ENCODE peak calls at places on chromosomes 5 and 9, in six cellular contexts. P is ovary, M is spleen, L is IMR-90, Y is right lobe of liver, W is suprapubic skin. J is an unnamed sample. For H3K4me1, the result is how much of the 10 kb centered on the place peaks cover.

GRCh38 chr9:125807065-125807464 is 59.9 kb downstream of the PBX3 start:
- DNase-seq in Y (no peak), L (peak), P (no peak), W (no peak), M (no peak), J (no peak)

GRCh38 chr9:8338249-8338721 is 538.7 kb upstream of the DMAC1 start:
- DNase-seq in W (no peak), L (peak), M (no peak), Y (no peak), P (no peak), J (no peak)

GRCh38 chr5:103674321-103674720 is 111.7 kb upstream of the NUDT12 start:
- DNase-seq in W (no peak), M (no peak), Y (no peak), P (no peak), L (no peak), J (no peak)

GRCh38 chr5:157390179-157390923 is 69.7 kb upstream of the NIPAL4 start:
- DNase-seq in M (no peak), L (peak), W (no peak), Y (no peak), P (no peak), J (no peak)

GRCh38 chr5:83428890-83429289 is 42.7 kb upstream of the VCAN start:
- DNase-seq in L (no peak), P (no peak), M (no peak), Y (no peak), W (no peak), J (no peak)

GRCh38 chr5:105529851-105530250 is 1967.3 kb upstream of the NUDT12 start:
- DNase-seq in M (no peak), W (no peak), L (no peak), Y (no peak), P (no peak), J (no peak)

GRCh38 chr5:118558871-118559270 is 429.5 kb downstream of the DTWD2 start:
- DNase-seq in L (no peak), Y (no peak), P (no peak), W (no peak), M (no peak), J (no peak)

GRCh38 chr5:127961764-127962148 is 121.8 kb upstream of the SLC12A2 start:
- DNase-seq in M (no peak), W (no peak), L (no peak), Y (no peak), P (no peak), J (no peak)

GRCh38 chr9:112094948-112095779 is 79.9 kb downstream of the SUSD1 start:
- DNase-seq in W (no peak), M (no peak), Y (no peak), P (no peak), L (no peak), J (no peak)

GRCh38 chr5:173202266-173202875 is 32.6 kb downstream of the NKX2-5 start:
- DNase-seq in W (no peak), L (no peak), Y (no peak), M (no peak), P (no peak), J (no peak)

GRCh38 chr5:10648806-10649517 is 85.1 kb downstream of the ANKRD33B start:
- DNase-seq in W (peak), L (no peak), P (no peak), M (peak), Y (no peak), J (no peak)

GRCh38 chr9:91245432-91246313 is 116.0 kb downstream of the AUH start:
- DNase-seq in W (no peak), M (no peak), L (peak), Y (no peak), P (no peak), J (no peak)

GRCh38 chr5:122192477-122192876 is 63.1 kb downstream of the ZNF474 start:
- DNase-seq in L (no peak), P (no peak), W (no peak), M (no peak), Y (no peak), J (no peak)

GRCh38 chr5:59758566-59758965 is 135.0 kb downstream of the PDE4D start:
- DNase-seq in M (no peak), L (no peak), Y (no peak), P (no peak), W (no peak), J (no peak)

GRCh38 chr5:137205237-137205636 is 293.9 kb downstream of the SPOCK1 start:
- DNase-seq in L (no peak), P (no peak), Y (no peak), W (no peak), M (no peak), J (no peak)

GRCh38 chr5:137366526-137366925 is 132.6 kb downstream of the SPOCK1 start:
- DNase-seq in L (no peak), Y (no peak), P (no peak), M (no peak), W (no peak), J (no peak)

GRCh38 chr5:122077451-122078115 is 476 bp downstream of the LOX start:
- DNase-seq in P (peak), Y (no peak), L (no peak), W (peak), M (peak), J (no peak)

GRCh38 chr5:118611332-118611945 is 376.9 kb downstream of the DTWD2 start:
- DNase-seq in P (no peak), Y (no peak), L (peak), M (no peak), W (no peak), J (no peak)

GRCh38 chr9:79220666-79221065 is 351.1 kb upstream of the TLE4 start:
- DNase-seq in L (peak), P (no peak), Y (no peak), M (no peak), W (no peak), J (no peak)

GRCh38 chr5:159975462-159976019 is 33.4 kb upstream of the TTC1 start:
- DNase-seq in P (no peak), W (no peak), L (peak), M (no peak), Y (no peak), J (no peak)

GRCh38 chr9:136978073-136978864 is 965 bp downstream of the PTGDS start:
- DNase-seq in M (peak), Y (no peak), W (no peak), L (peak), P (peak), J (no peak)

GRCh38 chr9:97773091-97773490 is 76.0 kb upstream of the XPA start:
- DNase-seq in M (no peak), P (no peak), W (no peak), Y (no peak), L (no peak), J (no peak)

GRCh38 chr5:3226171-3226570 is 369.5 kb upstream of the IRX1 start:
- DNase-seq in W (no peak), L (no peak), Y (no peak), P (no peak), M (no peak), J (peak)

GRCh38 chr9:124894741-124895170 is 32.8 kb downstream of the ARPC5L start:
- DNase-seq in Y (no peak), M (no peak), W (no peak), L (peak), P (peak), J (no peak)

GRCh38 chr9:134792627-134793026 is 88.0 kb upstream of the FCN2 start:
- DNase-seq in Y (no peak), L (no peak), P (no peak), M (no peak), W (no peak), J (no peak)

GRCh38 chr5:113127021-113127420 is 150.4 kb downstream of the DCP2 start:
- DNase-seq in Y (no peak), L (no peak), M (no peak), W (no peak), P (no peak), J (no peak)

GRCh38 chr5:178182158-178182876 is 4.9 kb downstream of the GMCL2 start:
- DNase-seq in L (no peak), Y (no peak), M (no peak), P (no peak), W (no peak), J (no peak)

GRCh38 chr5:145260670-145261069 is 574.5 kb downstream of the PRELID2 start:
- DNase-seq in L (no peak), M (no peak), W (no peak), Y (no peak), P (no peak), J (no peak)

GRCh38 chr9:36207016-36207415 is 16.3 kb downstream of the CLTA start:
- DNase-seq in L (peak), Y (no peak), W (no peak), M (no peak), P (no peak), J (no peak)

GRCh38 chr9:99811172-99811571 is 10.5 kb upstream of the NR4A3 start:
- DNase-seq in M (no peak), W (no peak), P (no peak), Y (no peak), L (no peak), J (no peak)

DNA sequence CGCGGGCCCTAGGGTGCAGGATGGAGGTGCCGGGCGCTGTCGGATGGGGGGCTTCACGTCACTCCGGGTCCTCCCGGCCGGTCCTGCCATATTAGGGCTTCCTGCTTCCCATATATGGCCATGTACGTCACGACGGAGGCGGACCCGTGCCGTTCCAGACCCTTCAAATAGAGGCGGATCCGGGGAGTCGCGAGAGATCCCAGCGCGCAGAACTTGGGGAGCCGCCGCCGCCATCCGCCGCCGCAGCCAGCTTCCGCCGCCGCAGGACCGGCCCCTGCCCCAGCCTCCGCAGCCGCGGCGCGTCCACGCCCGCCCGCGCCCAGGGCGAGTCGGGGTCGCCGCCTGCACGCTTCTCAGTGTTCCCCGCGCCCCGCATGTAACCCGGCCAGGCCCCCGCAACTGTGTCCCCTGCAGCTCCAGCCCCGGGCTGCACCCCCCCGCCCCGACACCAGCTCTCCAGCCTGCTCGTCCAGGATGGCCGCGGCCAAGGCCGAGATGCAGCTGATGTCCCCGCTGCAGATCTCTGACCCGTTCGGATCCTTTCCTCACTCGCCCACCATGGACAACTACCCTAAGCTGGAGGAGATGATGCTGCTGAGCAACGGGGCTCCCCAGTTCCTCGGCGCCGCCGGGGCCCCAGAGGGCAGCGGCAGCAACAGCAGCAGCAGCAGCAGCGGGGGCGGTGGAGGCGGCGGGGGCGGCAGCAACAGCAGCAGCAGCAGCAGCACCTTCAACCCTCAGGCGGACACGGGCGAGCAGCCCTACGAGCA is at the start of gene EGR1:
- DNase-seq in P (peak), W (peak), M (peak), Y (peak), L (peak), J (no peak)
- TF ChIP-seq CTCF in P (no peak), W (no peak), M (peak), Y (no peak), L (no peak), J (no peak)

GRCh38 chr9:128178806-128179431 is 12.5 kb downstream of the CIZ1 start:
- DNase-seq in W (no peak), M (no peak), P (no peak), L (no peak), Y (no peak), J (no peak)

GRCh38 chr9:128175102-128175563 is 15.1 kb downstream of the BBLN start:
- DNase-seq in Y (no peak), P (no peak), W (no peak), M (no peak), L (peak), J (no peak)

GRCh38 chr9:128174062-128174461 is 14.0 kb downstream of the BBLN start:
- DNase-seq in M (no peak), Y (no peak), L (no peak), P (no peak), W (no peak), J (peak)

GRCh38 chr9:128180001-128180400 is 11.4 kb downstream of the CIZ1 start:
- DNase-seq in M (no peak), P (no peak), Y (no peak), L (no peak), W (no peak), J (no peak)

GRCh38 chr9:128175743-128176142 is 15.6 kb downstream of the CIZ1 start:
- DNase-seq in M (no peak), P (peak), Y (no peak), L (no peak), W (no peak), J (no peak)
- TF ChIP-seq POLR2A in M (no peak), P (no peak), Y (no peak), L (no peak), W (no peak), J (no peak)

GRCh38 chr9:14321517-14322125 is 7.7 kb upstream of the NFIB start:
- DNase-seq in P (no peak), L (no peak), W (no peak), M (no peak), Y (no peak), J (no peak)
- H3K4me1 ChIP-seq in P (under half), L (under half), W (half or more), M (under half), Y (under half), J (under half)

GRCh38 chr5:90709323-90710148 is 150.9 kb downstream of the ADGRV1 start:
- DNase-seq in P (no peak), W (no peak), M (no peak), L (peak), Y (no peak), J (no peak)
- TF ChIP-seq CTCF in P (peak), W (no peak), M (peak), L (peak), Y (peak), J (no peak)

GRCh38 chr5:8457187-8458037 is 588.5 kb downstream of the MTRR start:
- DNase-seq in W (peak), Y (peak), M (peak), L (peak), P (peak), J (peak)
- TF ChIP-seq POLR2A in W (peak), Y (peak), M (no peak), L (peak), P (peak), J (no peak)

DNA sequence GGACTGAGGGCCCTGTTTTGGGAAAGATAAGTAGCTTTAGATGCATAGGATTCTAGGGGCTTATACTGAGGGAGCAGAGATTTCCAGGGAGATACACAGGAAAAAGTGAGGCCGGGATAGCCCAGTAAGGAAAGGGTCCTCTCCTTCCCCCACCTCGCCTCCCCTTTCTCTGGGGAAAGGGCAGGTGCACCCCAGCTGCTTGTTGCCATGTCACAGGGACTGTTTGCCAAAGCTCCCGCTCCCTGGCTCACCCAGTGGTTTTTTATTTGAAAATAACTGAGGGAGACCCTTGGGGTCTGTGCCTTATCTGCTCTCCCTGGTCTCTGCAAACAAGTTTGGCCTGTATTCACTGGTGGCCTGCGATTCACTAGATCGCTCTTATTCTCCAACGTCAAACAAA is 51.2 kb downstream of the RGS3 start:
- DNase-seq in M (peak), Y (peak), L (no peak), W (no peak), P (no peak), J (no peak)
- H3K4me1 ChIP-seq in M (half or more), Y (under half), L (under half), W (under half), P (under half), J (under half)

DNA sequence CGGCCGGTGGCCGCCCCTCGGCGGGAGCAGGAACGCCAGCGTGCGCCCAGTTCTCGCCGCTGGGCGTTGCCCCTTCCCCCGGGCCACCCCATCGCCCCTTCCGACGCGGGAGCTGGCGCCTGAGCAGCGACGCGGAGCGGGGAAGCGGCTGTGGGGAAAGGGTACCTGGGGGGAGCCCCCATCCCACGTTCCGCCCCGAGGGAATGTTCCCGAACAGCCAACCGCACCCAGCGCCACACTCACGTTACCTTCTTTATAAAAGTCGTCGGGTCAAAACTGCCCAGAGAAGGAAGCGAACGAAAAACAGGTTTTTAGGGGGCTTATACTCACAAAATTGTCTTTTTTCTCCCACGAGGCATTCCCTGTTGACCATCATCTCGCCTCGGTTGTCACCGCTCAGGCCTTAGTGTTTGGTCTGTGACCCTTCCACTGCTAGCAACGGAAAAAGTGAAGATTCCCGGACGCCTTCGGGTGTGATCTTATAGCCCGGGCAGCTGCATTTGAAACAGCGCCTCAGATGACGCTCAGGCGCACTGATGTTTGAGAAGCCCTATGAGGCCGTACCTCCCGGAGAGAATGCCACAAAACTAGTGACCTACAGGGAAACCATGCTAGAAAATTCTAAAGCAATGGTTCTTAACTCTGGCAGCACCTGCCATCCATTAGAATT is 472 bp upstream of the GOLM1 start:
- DNase-seq in W (no peak), P (peak), M (no peak), Y (no peak), L (peak), J (no peak)
- TF ChIP-seq CTCF in W (no peak), P (no peak), M (no peak), Y (no peak), L (no peak), J (no peak)

GRCh38 chr5:124706729-124707361 is 39.6 kb downstream of the ZNF608 start:
- DNase-seq in M (no peak), L (peak), Y (no peak), W (no peak), P (no peak), J (no peak)
- TF ChIP-seq POLR2A in M (no peak), L (no peak), Y (no peak), W (no peak), P (no peak), J (no peak)

GRCh38 chr5:172175263-172175719 is 12.7 kb downstream of the STK10 start:
- DNase-seq in W (no peak), P (no peak), Y (peak), L (no peak), M (peak), J (no peak)
- H3K4me1 ChIP-seq in W (under half), P (under half), Y (under half), L (under half), M (half or more), J (under half)

J was measured in vagina.